ENCODE peak calls at places on chromosomes 7 and 10, in seven cellular contexts. O is heart right ventricle; A is activated naive CD8-positive, alpha-beta T cell treated with anti-CD3 and anti-CD28 coated beads for 36 hours; F is activated CD4-positive, alpha-beta T cell treated with anti-CD3 and anti-CD28 coated beads, Interleukin-2, amount 50 U/mL, for 1 hour; S is BJ; P is Calu3; U is AG08395. B is an unnamed sample.

GRCh38 chr7:22663319-22663718 is 63.7 kb upstream of the IL6 start:
- DNase-seq in U (peak; percentile 48), S (peak; percentile 23), O (no peak), P (no peak), A (no peak), F (no peak), B (no peak)

GRCh38 chr10:98296514-98296913 is 28.5 kb upstream of the LOXL4 start:
- DNase-seq in U (no peak), O (no peak), F (no peak), P (no peak), A (no peak), S (no peak), B (no peak)

GRCh38 chr7:132049462-132050304 is 493.3 kb upstream of the PODXL start:
- DNase-seq in S (no peak), U (peak; percentile 25), A (peak; percentile 21), O (no peak), P (peak; percentile 70), F (peak; percentile 5), B (no peak)

GRCh38 chr7:35430547-35431153 is 176.8 kb upstream of the TBX20 start:
- DNase-seq in A (no peak), O (no peak), F (no peak), U (no peak), S (no peak), P (no peak), B (no peak)

GRCh38 chr7:128936798-128937197 is 929 bp upstream of the IRF5 start:
- DNase-seq in U (no peak), S (no peak), P (no peak), A (no peak), F (no peak), O (no peak), B (no peak)

GRCh38 chr10:77746313-77746712 is 108.7 kb upstream of the KCNMA1 start:
- DNase-seq in S (no peak), A (no peak), P (no peak), F (no peak), U (peak; percentile 74), O (no peak), B (no peak)

GRCh38 chr7:83648464-83649241 is at the start of gene SEMA3E:
- DNase-seq in S (no peak), P (peak; percentile 27), U (peak; percentile 54), F (no peak), A (no peak), O (no peak), B (no peak)

GRCh38 chr10:70930251-70931000 is 42.1 kb upstream of the PCBD1 start:
- DNase-seq in O (no peak), U (no peak), S (no peak), P (no peak), F (no peak), A (no peak), B (no peak)

GRCh38 chr10:24552346-24553016 is 171.2 kb downstream of the ARHGAP21 start:
- DNase-seq in A (peak; percentile 47), U (no peak), P (peak; percentile 89), O (no peak), S (no peak), F (peak; percentile 6), B (no peak)

GRCh38 chr7:158815046-158815445 is 14.3 kb downstream of the ESYT2 start:
- DNase-seq in O (no peak), F (no peak), P (no peak), U (no peak), A (no peak), S (no peak), B (no peak)

GRCh38 chr7:73343671-73344380 is 15.9 kb downstream of the FKBP6 start:
- DNase-seq in O (no peak), A (no peak), P (no peak), U (no peak), F (no peak), S (no peak), B (no peak)

GRCh38 chr7:42237891-42238531 is 1.0 kb upstream of the GLI3 start:
- DNase-seq in F (no peak), P (peak; percentile 15), S (no peak), O (peak; percentile 76), U (peak; percentile 55), A (no peak), B (no peak)

GRCh38 chr10:100182281-100182680 is 3.5 kb downstream of the ERLIN1 start:
- DNase-seq in O (no peak), F (no peak), A (no peak), P (no peak), S (no peak), U (no peak), B (no peak)

GRCh38 chr10:74947781-74948401 is 121.5 kb downstream of the KAT6B start:
- DNase-seq in O (no peak), F (no peak), U (no peak), A (no peak), P (no peak), S (no peak), B (no peak)

GRCh38 chr10:29443745-29444523 is 155.1 kb downstream of the LYZL1 start:
- DNase-seq in A (peak; percentile 13), P (no peak), U (no peak), S (no peak), O (no peak), F (no peak), B (no peak)

GRCh38 chr7:106522691-106523090 is 138.3 kb downstream of the CCDC71L start:
- DNase-seq in F (no peak), O (no peak), P (no peak), U (peak; percentile 35), A (no peak), S (no peak), B (no peak)

GRCh38 chr10:22573820-22574569 is 140.4 kb downstream of the PIP4K2A start:
- DNase-seq in O (no peak), P (peak; percentile 7), S (no peak), A (peak; percentile 10), U (peak; percentile 40), F (peak; percentile 20), B (no peak)

GRCh38 chr7:86407291-86407690 is 236.4 kb upstream of the GRM3 start:
- DNase-seq in U (no peak), F (no peak), O (no peak), S (no peak), A (no peak), P (no peak), B (no peak)

GRCh38 chr7:8035647-8036518 is 67.3 kb downstream of the GLCCI1 start:
- DNase-seq in P (no peak), U (peak; percentile 27), O (no peak), A (no peak), F (no peak), S (no peak), B (no peak)

GRCh38 chr10:28783089-28783488 is 105.8 kb downstream of the BAMBI start:
- DNase-seq in F (no peak), S (no peak), P (no peak), O (no peak), U (no peak), A (no peak), B (no peak)

GRCh38 chr10:28463141-28463540 is 69.8 kb upstream of the WAC start:
- DNase-seq in U (no peak), A (no peak), S (no peak), P (no peak), O (no peak), F (no peak), B (no peak)

GRCh38 chr10:52479567-52479966 is 165.5 kb downstream of the DKK1 start:
- DNase-seq in S (no peak), U (no peak), F (no peak), A (no peak), O (no peak), P (no peak), B (no peak)

GRCh38 chr10:71801357-71801756 is 28.0 kb upstream of the VSIR start:
- DNase-seq in O (no peak), S (no peak), P (no peak), U (no peak), A (no peak), F (no peak), B (no peak)

B was measured in T-helper 17 cell.